ENCODE peak calls at places on chromosomes 3 and 15, in four cellular contexts. P is GM12878, A is K562, H is HepG2. Y is an unnamed sample.

GRCh38 chr15:83099290-83099689 is 8.2 kb upstream of the TM6SF1 start:
- DNase-seq in P (no peak), A (no peak), H (no peak), Y (no peak)

GRCh38 chr3:55267206-55267930 is 219.7 kb downstream of the WNT5A start:
- DNase-seq in H (no peak), A (no peak), P (no peak), Y (no peak)

GRCh38 chr3:38626171-38626570 is 23.3 kb downstream of the SCN5A start:
- DNase-seq in A (no peak), H (no peak), P (no peak), Y (no peak)

GRCh38 chr3:50493086-50493485 is 10.3 kb downstream of the CACNA2D2 start:
- DNase-seq in A (peak), H (no peak), P (no peak), Y (no peak)

GRCh38 chr3:174049443-174049842 is 651.9 kb downstream of the NLGN1 start:
- DNase-seq in P (no peak), H (no peak), A (no peak), Y (no peak)

GRCh38 chr15:70486451-70487379 is 276.6 kb downstream of the UACA start:
- DNase-seq in A (no peak), P (peak), H (no peak), Y (no peak)

GRCh38 chr3:67601919-67602608 is 52.3 kb downstream of the SUCLG2 start:
- DNase-seq in A (no peak), P (no peak), H (no peak), Y (no peak)

GRCh38 chr3:58336135-58336882 is 3.6 kb downstream of the PXK start:
- DNase-seq in A (no peak), P (no peak), H (no peak), Y (no peak)

GRCh38 chr3:171801738-171802600 is 8.3 kb downstream of the PLD1 start:
- DNase-seq in A (no peak), P (peak), H (no peak), Y (peak)

GRCh38 chr15:98292442-98293240 is 332.1 kb downstream of the ARRDC4 start:
- DNase-seq in H (peak), A (peak), P (no peak), Y (peak)

GRCh38 chr3:119639494-119640350 is 20.7 kb downstream of the POPDC2 start:
- DNase-seq in H (no peak), P (no peak), A (no peak), Y (no peak)

GRCh38 chr3:51717446-51717845 is 10.6 kb downstream of the GRM2 start:
- DNase-seq in P (no peak), H (no peak), A (no peak), Y (no peak)

GRCh38 chr3:141368062-141368924 is at the start of gene ZBTB38:
- DNase-seq in P (no peak), A (peak), H (peak), Y (peak)

GRCh38 chr3:60954049-60954448 is 297.2 kb downstream of the FHIT start:
- DNase-seq in P (no peak), H (no peak), A (no peak), Y (peak)

GRCh38 chr3:16372362-16373269 is 107.6 kb downstream of the OXNAD1 start:
- DNase-seq in A (no peak), P (peak), H (no peak), Y (no peak)

GRCh38 chr3:72152551-72153476 is 367.9 kb upstream of the PROK2 start:
- DNase-seq in A (peak), P (no peak), H (peak), Y (peak)

GRCh38 chr3:11445883-11446282 is 173.7 kb downstream of the ATG7 start:
- DNase-seq in H (no peak), A (no peak), P (no peak), Y (no peak)

GRCh38 chr3:147407107-147407494 is 758 bp upstream of the ZIC4 start:
- DNase-seq in H (no peak), A (no peak), P (no peak), Y (no peak)

GRCh38 chr3:147405552-147406254 is 640 bp downstream of the ZIC4 start:
- DNase-seq in H (no peak), P (no peak), A (no peak), Y (no peak)

GRCh38 chr3:147404800-147405551 is 1.4 kb downstream of the ZIC4 start:
- DNase-seq in P (no peak), H (no peak), A (no peak), Y (no peak)

GRCh38 chr3:147407495-147408179 is 1.3 kb upstream of the ZIC4 start:
- DNase-seq in A (no peak), H (no peak), P (no peak), Y (no peak)

GRCh38 chr3:147406255-147407023 is at the start of gene ZIC4:
- DNase-seq in A (no peak), P (no peak), H (no peak), Y (no peak)
- TF ChIP-seq EZH2 in A (no peak), P (no peak), H (no peak), Y (no peak)

GRCh38 chr3:126422571-126423091 is 27.9 kb downstream of the CFAP100 start:
- DNase-seq in A (no peak), H (no peak), P (no peak), Y (no peak)
- TF ChIP-seq MYC in A (no peak), H (no peak), P (no peak), Y (no peak)

GRCh38 chr15:55407949-55408766 is at the start of the genes CCPG1 and PIERCE2:
- DNase-seq in A (peak), H (peak), P (peak), Y (peak)
- TF ChIP-seq EZH2 in A (no peak), H (no peak), P (no peak), Y (no peak)

GRCh38 chr3:19065027-19065426 is 83.3 kb upstream of the KCNH8 start:
- DNase-seq in H (peak), P (no peak), A (no peak), Y (no peak)
- TF ChIP-seq MYC in H (no peak), P (no peak), A (no peak), Y (no peak)

GRCh38 chr15:58065445-58066041 is at the start of gene ALDH1A2:
- DNase-seq in P (no peak), A (peak), H (no peak), Y (peak)

GRCh38 chr15:58063612-58064011 is 1.9 kb downstream of the ALDH1A2 start:
- DNase-seq in A (no peak), H (no peak), P (no peak), Y (no peak)

GRCh38 chr15:58064119-58065010 is 1.1 kb downstream of the ALDH1A2 start:
- DNase-seq in A (no peak), H (no peak), P (no peak), Y (peak)

GRCh38 chr15:58066042-58066867 is 744 bp upstream of the ALDH1A2 start:
- DNase-seq in H (peak), A (peak), P (no peak), Y (peak)

GRCh38 chr15:58065011-58065444 is 483 bp downstream of the ALDH1A2 start:
- DNase-seq in H (no peak), A (peak), P (no peak), Y (peak)
- TF ChIP-seq EZH2 in H (no peak), A (no peak), P (no peak), Y (peak)

GRCh38 chr15:90388462-90389182 is 580 bp downstream of the IQGAP1 start:
- DNase-seq in P (no peak), A (peak), H (peak), Y (peak)
- TF ChIP-seq MYC in P (no peak), A (no peak), H (no peak), Y (no peak)

Y was measured in endothelial cell of umbilical vein.